ENCODE peak calls at places on chromosomes 2 and 18, in four cellular contexts. A is GM12878, Y is HepG2, S is K562. B is an unnamed sample.

GRCh38 chr2:17620841-17621240 is 80.3 kb downstream of the VSNL1 start:
- DNase-seq in S (no peak), Y (no peak), A (no peak), B (no peak)

GRCh38 chr2:129717560-129718128 is 261.8 kb upstream of the RAB6C start:
- DNase-seq in A (no peak), S (no peak), Y (no peak), B (no peak)

GRCh38 chr2:156322681-156323211 is 9.8 kb downstream of the NR4A2 start:
- DNase-seq in A (no peak), Y (no peak), S (no peak), B (no peak)

GRCh38 chr2:15943914-15944313 is 3.6 kb downstream of the MYCN start:
- DNase-seq in S (no peak), Y (no peak), A (no peak), B (no peak)

GRCh38 chr2:9282128-9282527 is 75.5 kb downstream of the ASAP2 start:
- DNase-seq in Y (no peak), A (no peak), S (no peak), B (no peak)

GRCh38 chr2:135916232-135916631 is 40.0 kb upstream of the MCM6 start:
- DNase-seq in Y (peak), A (no peak), S (peak), B (no peak)

GRCh38 chr2:197079414-197079813 is 152.9 kb upstream of the PGAP1 start:
- DNase-seq in S (no peak), A (no peak), Y (no peak), B (no peak)

GRCh38 chr2:39620067-39620466 is 45.6 kb upstream of the TMEM178A start:
- DNase-seq in S (peak), A (no peak), Y (peak), B (peak)

GRCh38 chr2:148642891-148643416 is 1.6 kb upstream of the EPC2 start:
- DNase-seq in A (no peak), Y (no peak), S (peak), B (no peak)

GRCh38 chr2:25032094-25032493 is 9.8 kb upstream of the EFR3B start:
- DNase-seq in Y (no peak), A (no peak), S (no peak), B (no peak)

GRCh38 chr2:237315170-237315880 is 98.6 kb downstream of the COL6A3 start:
- DNase-seq in Y (peak), S (no peak), A (no peak), B (no peak)

GRCh38 chr18:79877163-79878091 is 74.0 kb downstream of the SLC66A2 start:
- DNase-seq in Y (no peak), S (no peak), A (no peak), B (no peak)

GRCh38 chr2:11697103-11697871 is 27.3 kb upstream of the NTSR2 start:
- DNase-seq in Y (no peak), A (no peak), S (no peak), B (no peak)

GRCh38 chr2:57954020-57954419 is 92.6 kb upstream of the VRK2 start:
- DNase-seq in A (no peak), S (no peak), Y (no peak), B (no peak)

GRCh38 chr2:218405365-218406208 is 5.9 kb downstream of the CTDSP1 start:
- DNase-seq in Y (no peak), A (no peak), S (peak), B (no peak)

GRCh38 chr2:16665746-16666452 is at the start of gene CYRIA:
- DNase-seq in Y (no peak), S (peak), A (no peak), B (peak)

GRCh38 chr18:67132919-67133318 is 383.6 kb downstream of the DSEL start:
- DNase-seq in S (no peak), A (no peak), Y (no peak), B (no peak)

GRCh38 chr2:37552339-37552738 is 119.1 kb downstream of the CDC42EP3 start:
- DNase-seq in A (no peak), Y (no peak), S (no peak), B (no peak)

GRCh38 chr2:160283675-160284074 is 83.6 kb upstream of the ITGB6 start:
- DNase-seq in S (no peak), Y (no peak), A (no peak), B (no peak)

GRCh38 chr2:230814616-230815015 is 50.1 kb upstream of the ITM2C start:
- DNase-seq in A (no peak), S (peak), Y (peak), B (peak)

GRCh38 chr2:199442173-199442572 is 15.6 kb downstream of the SATB2 start:
- DNase-seq in A (no peak), Y (no peak), S (no peak), B (no peak)

GRCh38 chr2:126652323-126652891 is 3.6 kb upstream of the GYPC start:
- DNase-seq in S (no peak), Y (no peak), A (no peak), B (no peak)

GRCh38 chr2:133200684-133201421 is 367.4 kb downstream of the NCKAP5 start:
- DNase-seq in Y (no peak), A (no peak), S (no peak), B (no peak)

GRCh38 chr18:34659579-34660517 is 50.2 kb upstream of the DTNA start:
- DNase-seq in S (peak), A (no peak), Y (peak), B (peak)

GRCh38 chr18:32530947-32531651 is 60.4 kb upstream of the GAREM1 start:
- DNase-seq in A (no peak), S (no peak), Y (no peak), B (peak)

GRCh38 chr2:5914831-5915611 is 222.8 kb downstream of the SOX11 start:
- DNase-seq in Y (no peak), S (no peak), A (no peak), B (no peak)
- TF ChIP-seq SP1 in Y (no peak), S (no peak), A (no peak), B (no peak)

GRCh38 chr2:240922234-240922981 is 16.3 kb downstream of the CROCC2 start:
- DNase-seq in S (no peak), A (no peak), Y (no peak), B (no peak)

GRCh38 chr2:240921319-240922233 is 15.4 kb downstream of the CROCC2 start:
- DNase-seq in A (no peak), S (no peak), Y (no peak), B (no peak)

GRCh38 chr2:240925191-240925575 is 19.0 kb downstream of the CROCC2 start:
- DNase-seq in A (no peak), S (no peak), Y (no peak), B (no peak)

GRCh38 chr2:240920783-240921231 is 14.7 kb downstream of the CROCC2 start:
- DNase-seq in Y (no peak), A (no peak), S (no peak), B (no peak)

GRCh38 chr2:240922982-240923537 is 16.9 kb downstream of the CROCC2 start:
- DNase-seq in A (no peak), Y (no peak), S (no peak), B (no peak)
- TF ChIP-seq FOXM1 in A (no peak), Y (no peak), S (no peak), B (no peak)

DNA sequence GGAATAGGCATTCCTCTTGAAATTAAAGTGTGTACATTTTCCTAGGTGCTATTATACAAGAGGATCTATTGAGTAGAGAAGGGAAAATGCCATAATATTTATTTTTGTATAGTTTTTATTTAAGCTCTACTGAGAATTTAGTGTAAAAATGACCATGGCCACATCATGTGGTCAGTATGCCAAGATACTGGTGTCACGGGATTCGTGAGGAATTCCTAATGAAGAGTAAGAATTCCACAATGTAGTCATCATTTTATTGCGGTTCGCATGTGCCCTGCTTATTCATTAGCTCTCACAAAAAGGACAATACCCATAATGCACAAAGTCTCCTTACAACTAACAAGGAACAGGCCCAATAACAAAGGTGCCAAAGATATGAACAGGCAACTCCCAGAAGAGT is 39.3 kb upstream of the PARD3B start:
- DNase-seq in A (no peak), S (no peak), Y (no peak), B (no peak)
- TF ChIP-seq SP1 in A (no peak), S (no peak), Y (no peak), B (no peak)

GRCh38 chr18:73742959-73743358 is 404.7 kb downstream of the FBXO15 start:
- DNase-seq in A (no peak), Y (no peak), S (no peak), B (no peak)

GRCh38 chr18:73737990-73738389 is 409.6 kb downstream of the FBXO15 start:
- DNase-seq in A (no peak), S (no peak), Y (no peak), B (no peak)

GRCh38 chr18:73739098-73739497 is 408.5 kb downstream of the FBXO15 start:
- DNase-seq in Y (no peak), S (no peak), A (no peak), B (no peak)

DNA sequence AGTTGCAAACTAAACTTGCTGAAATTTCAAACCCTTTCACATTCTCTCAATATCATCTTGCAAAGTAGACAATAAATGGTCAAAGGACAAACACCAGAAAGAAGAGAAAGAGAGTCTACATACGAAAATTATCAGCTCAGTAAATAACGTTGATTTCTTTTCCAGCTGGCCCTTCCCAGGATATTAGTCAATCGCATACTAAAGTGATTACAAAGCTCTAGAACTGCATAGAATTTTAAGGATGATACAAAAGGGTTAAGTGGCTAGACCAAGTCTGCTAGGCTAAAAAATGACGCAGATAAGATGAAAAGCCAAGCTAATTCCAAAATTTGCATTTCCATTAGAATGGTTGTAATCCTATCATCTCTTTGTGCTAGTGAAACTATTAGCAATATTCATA is 405.7 kb downstream of the FBXO15 start:
- DNase-seq in Y (no peak), S (no peak), A (no peak), B (no peak)
- TF ChIP-seq FOXM1 in Y (no peak), S (no peak), A (no peak), B (no peak)

DNA sequence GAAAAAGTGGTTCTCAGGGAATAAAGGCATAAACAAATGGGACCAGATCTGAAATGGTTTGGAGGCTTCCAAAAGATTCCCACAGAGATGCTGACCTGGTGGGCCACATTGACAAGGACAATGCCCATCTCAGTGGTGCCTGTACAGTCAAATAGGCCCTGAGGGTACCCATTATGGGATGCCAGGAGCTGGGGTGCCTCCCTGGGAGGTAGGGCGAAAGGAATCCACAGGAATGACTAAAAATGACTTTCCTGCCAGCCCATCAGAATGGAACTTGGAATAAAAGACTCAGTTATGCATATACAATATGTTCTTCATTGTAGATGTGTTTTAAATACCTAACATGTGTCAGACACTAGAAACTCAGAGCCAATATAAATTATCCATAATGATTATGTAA is 248.5 kb downstream of the RNF144A start:
- DNase-seq in S (no peak), Y (no peak), A (no peak), B (no peak)
- TF ChIP-seq SP1 in S (no peak), Y (no peak), A (no peak), B (no peak)

GRCh38 chr2:172249986-172250385 is 147.3 kb upstream of the DLX2 start:
- DNase-seq in Y (no peak), S (no peak), A (no peak), B (no peak)

GRCh38 chr2:172252154-172252553 is 149.5 kb upstream of the DLX2 start:
- DNase-seq in Y (no peak), A (no peak), S (peak), B (no peak)

GRCh38 chr2:172251231-172251630 is 148.5 kb upstream of the DLX2 start:
- DNase-seq in Y (no peak), S (no peak), A (no peak), B (no peak)

GRCh38 chr2:172250801-172251200 is 148.1 kb upstream of the DLX2 start:
- DNase-seq in Y (no peak), S (no peak), A (no peak), B (no peak)

DNA sequence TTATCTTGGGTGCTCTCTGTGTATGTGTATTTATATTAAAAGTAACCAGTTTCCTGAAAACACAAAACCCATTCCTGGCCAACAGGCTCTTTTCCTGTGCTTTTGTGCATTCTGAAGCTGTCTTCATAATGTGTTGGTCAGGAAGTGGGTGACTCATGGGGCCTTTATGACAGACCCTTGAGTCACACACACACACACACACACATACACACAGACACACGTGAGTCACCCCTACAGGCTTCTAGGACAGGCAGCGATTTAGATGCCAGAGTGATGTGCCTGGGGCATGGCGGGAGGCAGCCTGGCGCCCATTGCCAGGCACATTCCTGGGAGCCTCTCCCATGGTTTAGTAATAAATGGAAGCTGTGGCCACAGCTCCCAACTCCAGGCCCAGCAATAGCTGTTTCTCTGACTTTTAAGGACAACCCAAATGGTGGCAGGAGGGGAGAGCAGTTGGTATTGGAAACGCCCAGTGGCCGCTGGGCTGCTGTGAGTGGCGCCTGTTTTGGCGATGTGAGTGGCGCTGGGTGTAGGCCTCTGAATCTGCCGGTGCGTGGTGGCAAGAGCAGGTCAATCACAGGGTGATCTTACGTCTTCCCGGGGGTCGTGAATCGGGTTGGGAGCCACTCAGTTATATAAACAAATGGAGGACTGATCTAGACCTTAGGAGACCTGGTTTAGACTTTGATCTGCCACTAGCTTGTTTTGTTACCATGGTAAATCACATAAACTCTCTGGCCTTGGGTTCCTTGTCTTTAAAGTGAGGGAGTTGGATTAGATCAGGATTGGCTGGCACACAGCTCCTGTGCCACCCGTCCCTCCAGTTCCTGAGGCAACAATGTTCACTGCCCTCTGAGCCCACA is 150.7 kb upstream of the DLX2 start:
- DNase-seq in Y (peak), S (peak), A (no peak), B (no peak)
- TF ChIP-seq FOXM1 in Y (no peak), S (no peak), A (no peak), B (no peak)

B was measured in HEK293T.